ENCODE peak calls at places on chromosomes 2 and 18, in eight cellular contexts. F is K562, X is ovary, U is suprapubic skin, P is stomach, B is tibial nerve, T is transverse colon, G is sigmoid colon. I is an unnamed sample. For H3K4me1, the result is how much of the 10 kb centered on the place peaks cover.

GRCh38 chr18:48161911-48162698 is 231.6 kb upstream of the SMAD2 start:
- DNase-seq in T (no peak), X (no peak), P (peak), G (peak), B (no peak), F (no peak), U (no peak), I (peak)

GRCh38 chr2:221502270-221502973 is 69.7 kb downstream of the EPHA4 start:
- DNase-seq in B (no peak), U (no peak), F (no peak), P (no peak), T (no peak), G (no peak), X (no peak), I (no peak)

GRCh38 chr2:38237311-38237710 is 139.8 kb downstream of the ATL2 start:
- DNase-seq in P (no peak), F (no peak), U (no peak), X (no peak), G (no peak), B (peak), T (no peak), I (no peak)

GRCh38 chr2:18987592-18988073 is 370.8 kb downstream of the OSR1 start:
- DNase-seq in U (peak), G (peak), B (peak), F (no peak), T (peak), X (peak), P (peak), I (peak)

GRCh38 chr2:219118504-219118903 is 42.1 kb downstream of the NHEJ1 start:
- DNase-seq in G (no peak), X (no peak), T (peak), P (no peak), F (no peak), U (no peak), B (no peak), I (no peak)

GRCh38 chr2:178650554-178650953 is 156.7 kb downstream of the TTN start:
- DNase-seq in B (no peak), T (no peak), G (no peak), P (no peak), F (no peak), U (no peak), X (no peak), I (no peak)

GRCh38 chr2:46029332-46029811 is 267.8 kb upstream of the EPAS1 start:
- DNase-seq in G (no peak), T (no peak), P (no peak), U (no peak), F (peak), B (no peak), X (no peak), I (peak)

GRCh38 chr2:2840681-2841300 is 509.7 kb upstream of the MYT1L start:
- DNase-seq in F (no peak), P (peak), B (no peak), T (no peak), U (no peak), G (no peak), X (no peak), I (no peak)

GRCh38 chr2:100747551-100747950 is 72.4 kb upstream of the NPAS2 start:
- DNase-seq in X (no peak), F (no peak), P (no peak), T (no peak), B (no peak), G (no peak), U (no peak), I (no peak)

GRCh38 chr2:121860033-121860810 is 104.8 kb downstream of the TSN start:
- DNase-seq in T (no peak), F (no peak), G (no peak), B (no peak), P (no peak), X (no peak), U (no peak), I (peak)

GRCh38 chr2:154194917-154195643 is 323.4 kb downstream of the GALNT13 start:
- DNase-seq in P (no peak), G (no peak), X (no peak), F (no peak), T (no peak), B (no peak), U (no peak), I (no peak)

GRCh38 chr2:156327835-156328401 is 4.6 kb downstream of the NR4A2 start:
- DNase-seq in F (no peak), P (no peak), B (no peak), G (no peak), X (no peak), U (no peak), T (no peak), I (no peak)

GRCh38 chr18:58911241-58911640 is 46.6 kb downstream of the ZNF532 start:
- DNase-seq in G (no peak), F (no peak), U (no peak), T (no peak), P (no peak), X (no peak), B (no peak), I (no peak)

GRCh38 chr2:130354135-130354420 is 1.8 kb upstream of the PTPN18 start:
- DNase-seq in G (no peak), T (no peak), F (no peak), P (no peak), X (no peak), B (no peak), U (no peak), I (no peak)

GRCh38 chr2:130352229-130352628 is 3.6 kb upstream of the PTPN18 start:
- DNase-seq in X (no peak), G (no peak), T (no peak), U (no peak), F (no peak), B (no peak), P (no peak), I (no peak)

GRCh38 chr2:130351495-130352125 is 4.2 kb upstream of the PTPN18 start:
- DNase-seq in G (peak), F (no peak), P (no peak), T (no peak), B (no peak), U (no peak), X (no peak), I (no peak)

GRCh38 chr2:130355181-130355577 is 677 bp upstream of the PTPN18 start:
- DNase-seq in B (no peak), T (peak), X (no peak), F (no peak), G (peak), U (no peak), P (no peak), I (no peak)

GRCh38 chr2:130353291-130354134 is 2.3 kb upstream of the PTPN18 start:
- DNase-seq in P (no peak), B (no peak), X (no peak), T (no peak), G (peak), U (no peak), F (no peak), I (no peak)
- H3K4me1 ChIP-seq in P (under half), B (under half), X (under half), T (under half), G (under half), U (under half), F (under half), I (under half)

GRCh38 chr2:177568393-177568792 is 175.8 kb downstream of the AGPS start:
- DNase-seq in X (no peak), T (no peak), B (no peak), P (no peak), U (no peak), G (no peak), F (no peak), I (no peak)
- TF ChIP-seq EP300 in X (no peak), T (no peak), B (no peak), P (no peak), U (no peak), G (no peak), F (no peak), I (no peak)

GRCh38 chr2:205946226-205946625 is 139.7 kb downstream of the INO80D start:
- DNase-seq in F (no peak), X (no peak), U (no peak), B (no peak), G (no peak), P (no peak), T (no peak), I (no peak)
- H3K4me1 ChIP-seq in F (under half), X (under half), U (under half), B (under half), G (under half), P (under half), T (under half), I (under half)

DNA sequence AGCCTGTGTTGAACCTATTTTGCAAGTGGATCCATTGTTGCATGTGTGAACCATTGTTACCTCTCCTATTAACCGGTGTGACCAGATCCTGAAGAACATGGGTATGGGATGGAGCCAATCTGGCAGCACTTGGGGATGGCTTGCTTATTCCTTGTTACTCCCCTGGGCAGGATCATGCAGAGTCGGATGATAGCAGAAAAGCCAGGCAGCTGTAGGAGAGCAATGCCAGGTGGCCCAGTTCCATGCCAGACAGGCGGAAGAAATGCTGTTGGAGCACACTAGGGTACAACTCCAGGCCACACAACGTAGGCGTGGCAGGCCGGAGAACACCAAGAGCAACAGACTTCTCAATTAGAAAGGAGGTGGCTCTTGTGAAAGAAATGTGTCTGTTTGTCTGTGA is 16.3 kb upstream of the MYO1B start:
- DNase-seq in P (peak), U (peak), T (peak), F (no peak), B (no peak), X (no peak), G (no peak), I (no peak)
- TF ChIP-seq EP300 in P (no peak), U (no peak), T (no peak), F (no peak), B (no peak), X (no peak), G (no peak), I (no peak)

GRCh38 chr2:217951521-217952247 is 51.1 kb downstream of the TNS1 start:
- DNase-seq in B (no peak), T (no peak), U (peak), F (no peak), G (peak), P (peak), X (peak), I (no peak)
- H3K4me1 ChIP-seq in B (half or more), T (under half), U (half or more), F (under half), G (under half), P (half or more), X (half or more), I (under half)

DNA sequence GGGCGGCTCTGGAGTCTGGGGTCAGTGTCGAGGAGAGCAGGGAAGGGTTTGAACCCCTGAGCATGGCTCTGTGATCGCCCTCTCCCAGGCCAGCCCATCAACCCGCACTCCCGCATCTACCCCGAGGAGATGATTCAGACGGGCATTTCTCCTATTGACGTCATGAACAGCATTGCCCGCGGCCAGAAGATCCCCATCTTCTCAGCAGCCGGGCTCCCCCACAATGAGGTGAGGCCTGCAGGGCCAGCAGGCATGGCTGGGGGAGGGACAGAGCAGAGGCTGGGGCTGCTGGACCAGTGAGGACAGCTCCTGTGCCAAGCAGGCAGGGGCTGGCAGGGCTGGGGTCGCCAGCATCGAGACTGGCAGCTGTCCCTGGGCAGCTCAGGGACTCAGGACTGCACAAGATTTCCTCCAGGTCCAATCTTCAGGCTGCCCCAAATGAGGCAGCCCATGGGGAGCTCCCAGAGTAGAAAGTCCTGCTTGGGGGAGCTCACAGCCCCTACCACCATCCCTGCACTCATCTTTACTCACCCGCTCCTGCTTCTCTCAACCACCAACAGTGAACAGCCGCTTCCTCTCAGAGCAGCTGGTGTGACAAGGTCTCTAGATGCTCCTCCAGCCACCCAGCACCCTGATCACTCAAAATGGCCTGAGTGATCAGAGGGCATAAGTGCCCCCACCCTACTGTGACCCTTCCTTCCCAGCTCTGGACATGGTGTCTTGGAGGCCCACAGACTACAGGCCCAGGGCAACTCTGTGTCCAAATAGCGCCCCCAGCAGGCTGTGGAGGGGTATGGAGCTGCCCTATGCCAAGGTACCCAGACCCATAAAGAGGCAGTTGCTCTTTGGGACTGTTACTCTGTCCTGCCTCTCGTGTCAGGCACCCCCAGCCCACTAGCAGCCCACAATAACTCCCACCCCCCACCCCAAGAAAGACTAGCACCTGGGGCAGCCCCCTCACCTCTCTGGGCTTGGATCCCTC is 18.3 kb upstream of the ANKRD53 start:
- DNase-seq in X (no peak), T (no peak), P (peak), U (peak), B (no peak), F (peak), G (no peak), I (no peak)
- TF ChIP-seq EP300 in X (no peak), T (no peak), P (no peak), U (no peak), B (no peak), F (no peak), G (no peak), I (no peak)

GRCh38 chr18:5979971-5980457 is 84.7 kb upstream of the TMEM200C start:
- DNase-seq in P (no peak), B (no peak), U (no peak), G (no peak), F (no peak), T (no peak), X (no peak), I (no peak)

GRCh38 chr18:5982332-5982731 is 87.0 kb upstream of the TMEM200C start:
- DNase-seq in F (no peak), G (no peak), T (no peak), X (no peak), P (no peak), B (no peak), U (no peak), I (no peak)

GRCh38 chr18:5977022-5977421 is 81.7 kb upstream of the TMEM200C start:
- DNase-seq in X (no peak), F (no peak), P (no peak), U (no peak), G (no peak), T (no peak), B (no peak), I (no peak)

GRCh38 chr18:5980721-5981120 is 85.4 kb upstream of the TMEM200C start:
- DNase-seq in B (no peak), P (no peak), T (no peak), G (no peak), F (no peak), U (no peak), X (no peak), I (no peak)

DNA sequence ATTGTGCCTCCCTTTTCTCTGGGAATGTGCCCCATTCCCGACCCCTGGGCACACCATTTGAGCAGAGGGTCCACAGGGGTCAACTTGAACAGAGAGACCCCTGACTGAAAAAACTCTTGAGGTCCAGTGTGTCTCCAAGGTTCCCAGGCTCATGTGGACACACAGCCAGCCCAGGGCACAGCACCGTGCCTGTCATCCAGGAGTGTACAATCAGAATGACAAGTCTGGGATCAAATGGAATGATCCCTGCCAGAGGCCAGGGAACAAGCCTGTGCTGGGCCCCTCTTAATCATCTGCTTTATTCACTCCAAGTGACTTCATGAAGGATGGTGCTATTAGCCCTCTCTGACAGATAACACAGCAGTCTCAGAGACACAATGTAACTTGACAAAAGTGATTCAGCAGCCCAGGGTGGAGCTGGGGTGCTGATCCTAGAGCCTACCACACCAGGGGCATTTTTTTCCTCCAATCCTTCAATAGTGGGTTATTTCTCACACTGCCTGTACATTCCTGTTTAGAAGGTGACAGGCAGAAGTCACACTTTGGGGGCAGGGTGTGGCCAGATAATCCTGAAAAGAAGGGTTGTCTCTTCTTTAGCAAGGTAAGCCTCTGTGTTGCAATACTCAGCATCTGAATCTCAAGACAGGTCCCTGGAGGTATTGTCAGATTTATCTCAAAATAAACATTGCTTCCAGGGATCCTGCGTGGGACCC is 84.0 kb upstream of the TMEM200C start:
- DNase-seq in X (no peak), P (no peak), F (no peak), T (no peak), G (no peak), B (no peak), U (no peak), I (no peak)
- H3K4me1 ChIP-seq in X (under half), P (under half), F (under half), T (under half), G (under half), B (under half), U (under half), I (under half)